ENCODE peak calls at places on chromosomes 13 and 19, in five cellular contexts. One of them, this sample, is unnamed.

GRCh38 chr19:16588824-16589577 is 16.8 kb upstream of the SLC35E1 start:
- DNase-seq in mammary epithelial cell: no peak
- DNase-seq in stomach: no peak
- DNase-seq in psoas muscle: no peak
- DNase-seq in BJ: no peak
- DNase-seq in this sample: no peak

GRCh38 chr19:21483589-21484170 is 21.7 kb upstream of the ZNF429 start:
- DNase-seq in mammary epithelial cell: no peak
- DNase-seq in stomach: peak; percentile 60
- DNase-seq in psoas muscle: peak; percentile 43
- DNase-seq in BJ: no peak
- DNase-seq in this sample: peak; percentile 62

GRCh38 chr19:15378529-15379082 is 981 bp downstream of the AKAP8 start:
- DNase-seq in mammary epithelial cell: peak; percentile 52
- DNase-seq in stomach: peak; percentile 59
- DNase-seq in psoas muscle: no peak
- DNase-seq in BJ: no peak
- DNase-seq in this sample: peak; percentile 57

GRCh38 chr19:14006766-14007562 is 844 bp upstream of the RFX1 start:
- DNase-seq in mammary epithelial cell: no peak
- DNase-seq in stomach: no peak
- DNase-seq in psoas muscle: peak; percentile 90
- DNase-seq in BJ: no peak
- DNase-seq in this sample: no peak

GRCh38 chr19:5625641-5626040 is 2.8 kb downstream of the SAFB start:
- DNase-seq in mammary epithelial cell: no peak
- DNase-seq in stomach: no peak
- DNase-seq in psoas muscle: no peak
- DNase-seq in BJ: no peak
- DNase-seq in this sample: no peak

GRCh38 chr13:24106429-24106828 is 54.1 kb upstream of the SPATA13 start:
- DNase-seq in mammary epithelial cell: no peak
- DNase-seq in stomach: no peak
- DNase-seq in psoas muscle: no peak
- DNase-seq in BJ: no peak
- DNase-seq in this sample: no peak

GRCh38 chr13:34254366-34254765 is 436.4 kb downstream of the RFC3 start:
- DNase-seq in mammary epithelial cell: peak; percentile 40
- DNase-seq in stomach: no peak
- DNase-seq in psoas muscle: no peak
- DNase-seq in BJ: no peak
- DNase-seq in this sample: no peak

GRCh38 chr19:35206855-35207254 is 21.7 kb downstream of the FAM187B start:
- DNase-seq in mammary epithelial cell: no peak
- DNase-seq in stomach: peak; percentile 10
- DNase-seq in psoas muscle: no peak
- DNase-seq in BJ: no peak
- DNase-seq in this sample: no peak

GRCh38 chr13:77026255-77026782 is 640 bp downstream of the FBXL3 start:
- DNase-seq in mammary epithelial cell: peak; percentile 75
- DNase-seq in stomach: peak; percentile 89
- DNase-seq in psoas muscle: peak; percentile 84
- DNase-seq in BJ: no peak
- DNase-seq in this sample: peak; percentile 83

GRCh38 chr19:45472557-45473365 is 5.0 kb downstream of the FOSB start:
- DNase-seq in mammary epithelial cell: no peak
- DNase-seq in stomach: no peak
- DNase-seq in psoas muscle: no peak
- DNase-seq in BJ: no peak
- DNase-seq in this sample: no peak

GRCh38 chr13:42328672-42329071 is 56.7 kb downstream of the AKAP11 start:
- DNase-seq in mammary epithelial cell: no peak
- DNase-seq in stomach: no peak
- DNase-seq in psoas muscle: no peak
- DNase-seq in BJ: no peak
- DNase-seq in this sample: peak; percentile 26

GRCh38 chr13:51816604-51817254 is 12.8 kb upstream of the DHRS12 start:
- DNase-seq in mammary epithelial cell: peak; percentile 76
- DNase-seq in stomach: no peak
- DNase-seq in psoas muscle: no peak
- DNase-seq in BJ: no peak
- DNase-seq in this sample: no peak

GRCh38 chr13:19685034-19685433 is 51.6 kb downstream of the MPHOSPH8 start:
- DNase-seq in mammary epithelial cell: no peak
- DNase-seq in stomach: peak; percentile 55
- DNase-seq in psoas muscle: no peak
- DNase-seq in BJ: no peak
- DNase-seq in this sample: no peak

GRCh38 chr13:74465279-74465678 is 331.1 kb upstream of the KLF12 start:
- DNase-seq in mammary epithelial cell: no peak
- DNase-seq in stomach: no peak
- DNase-seq in psoas muscle: no peak
- DNase-seq in BJ: no peak
- DNase-seq in this sample: no peak

GRCh38 chr13:23876265-23876664 is 12.9 kb downstream of the MIPEP start:
- DNase-seq in mammary epithelial cell: no peak
- DNase-seq in stomach: no peak
- DNase-seq in psoas muscle: no peak
- DNase-seq in BJ: no peak
- DNase-seq in this sample: no peak

GRCh38 chr13:105139048-105139379 is 1396.4 kb downstream of the EFNB2 start:
- DNase-seq in mammary epithelial cell: no peak
- DNase-seq in stomach: no peak
- DNase-seq in psoas muscle: no peak
- DNase-seq in BJ: no peak
- DNase-seq in this sample: no peak
- H3K4me3 ChIP-seq in mammary epithelial cell: no peak overlapping the region
- H3K4me3 ChIP-seq in stomach: peak overlapping the region; percentile 32
- H3K4me3 ChIP-seq in psoas muscle: no peak overlapping the region
- H3K4me3 ChIP-seq in BJ: no peak overlapping the region
- H3K4me3 ChIP-seq in this sample: peak overlapping the region; percentile 57

GRCh38 chr13:99948411-99948810 is 23.2 kb downstream of the ZIC5 start:
- DNase-seq in mammary epithelial cell: no peak
- DNase-seq in stomach: no peak
- DNase-seq in psoas muscle: no peak
- DNase-seq in BJ: no peak
- DNase-seq in this sample: no peak

GRCh38 chr13:99948907-99949656 is 22.5 kb downstream of the ZIC5 start:
- DNase-seq in mammary epithelial cell: no peak
- DNase-seq in stomach: no peak
- DNase-seq in psoas muscle: no peak
- DNase-seq in BJ: no peak
- DNase-seq in this sample: no peak

GRCh38 chr13:99947666-99948065 is 23.9 kb downstream of the ZIC5 start:
- DNase-seq in mammary epithelial cell: no peak
- DNase-seq in stomach: no peak
- DNase-seq in psoas muscle: no peak
- DNase-seq in BJ: no peak
- DNase-seq in this sample: no peak

GRCh38 chr13:99953138-99953755 is 18.3 kb downstream of the ZIC5 start:
- DNase-seq in mammary epithelial cell: no peak
- DNase-seq in stomach: no peak
- DNase-seq in psoas muscle: no peak
- DNase-seq in BJ: no peak
- DNase-seq in this sample: no peak

GRCh38 chr13:99949657-99950413 is 21.7 kb downstream of the ZIC5 start:
- DNase-seq in mammary epithelial cell: no peak
- DNase-seq in stomach: no peak
- DNase-seq in psoas muscle: no peak
- DNase-seq in BJ: no peak
- DNase-seq in this sample: no peak
- H3K27me3 ChIP-seq in mammary epithelial cell: peaks cover 5% of the 10 kb centered on the region
- H3K27me3 ChIP-seq in stomach: peaks cover 20% of the 10 kb centered on the region
- H3K27me3 ChIP-seq in psoas muscle: peaks cover 12% of the 10 kb centered on the region
- H3K27me3 ChIP-seq in BJ: peaks cover 29% of the 10 kb centered on the region
- H3K27me3 ChIP-seq in this sample: no peaks in the 10 kb centered on the region

GRCh38 chr19:38978315-38978689 is 2.8 kb upstream of the FBXO17 start:
- DNase-seq in mammary epithelial cell: no peak
- DNase-seq in stomach: no peak
- DNase-seq in psoas muscle: no peak
- DNase-seq in BJ: no peak
- DNase-seq in this sample: no peak

GRCh38 chr19:38977445-38978314 is 2.1 kb upstream of the FBXO17 start:
- DNase-seq in mammary epithelial cell: peak; percentile 73
- DNase-seq in stomach: no peak
- DNase-seq in psoas muscle: no peak
- DNase-seq in BJ: no peak
- DNase-seq in this sample: peak; percentile 86

GRCh38 chr19:38974599-38975213 is 836 bp downstream of the FBXO17 start:
- DNase-seq in mammary epithelial cell: no peak
- DNase-seq in stomach: no peak
- DNase-seq in psoas muscle: no peak
- DNase-seq in BJ: no peak
- DNase-seq in this sample: no peak

GRCh38 chr19:38975214-38975860 is at the start of gene FBXO17:
- DNase-seq in mammary epithelial cell: peak; percentile 68
- DNase-seq in stomach: peak; percentile 44
- DNase-seq in psoas muscle: peak; percentile 65
- DNase-seq in BJ: no peak
- DNase-seq in this sample: peak; percentile 65

GRCh38 chr19:38975861-38976271 is 324 bp upstream of the FBXO17 start:
- DNase-seq in mammary epithelial cell: no peak
- DNase-seq in stomach: no peak
- DNase-seq in psoas muscle: no peak
- DNase-seq in BJ: no peak
- DNase-seq in this sample: no peak
- H3K4me3 ChIP-seq in mammary epithelial cell: peak overlapping the region; percentile 34
- H3K4me3 ChIP-seq in stomach: peak overlapping the region; percentile 66
- H3K4me3 ChIP-seq in psoas muscle: peak overlapping the region; percentile 80
- H3K4me3 ChIP-seq in BJ: peak overlapping the region; percentile 70
- H3K4me3 ChIP-seq in this sample: no peak overlapping the region

GRCh38 chr13:87678353-87678752 is 7.2 kb downstream of the SLITRK5 start:
- DNase-seq in mammary epithelial cell: no peak
- DNase-seq in stomach: no peak
- DNase-seq in psoas muscle: no peak
- DNase-seq in BJ: no peak
- DNase-seq in this sample: no peak
- H3K27me3 ChIP-seq in mammary epithelial cell: peaks cover 40% of the 10 kb centered on the region
- H3K27me3 ChIP-seq in stomach: peaks cover 46% of the 10 kb centered on the region
- H3K27me3 ChIP-seq in psoas muscle: peaks cover 17% of the 10 kb centered on the region
- H3K27me3 ChIP-seq in BJ: peaks cover 4% of the 10 kb centered on the region
- H3K27me3 ChIP-seq in this sample: no peaks in the 10 kb centered on the region

GRCh38 chr19:57389730-57390598 is at the start of gene ZNF548:
- DNase-seq in mammary epithelial cell: peak; percentile 96
- DNase-seq in stomach: peak; percentile 95
- DNase-seq in psoas muscle: peak; percentile 97
- DNase-seq in BJ: peak; percentile 96
- DNase-seq in this sample: peak; percentile 100

GRCh38 chr19:57389194-57389729 is 392 bp upstream of the ZNF548 start:
- DNase-seq in mammary epithelial cell: no peak
- DNase-seq in stomach: no peak
- DNase-seq in psoas muscle: no peak
- DNase-seq in BJ: no peak
- DNase-seq in this sample: no peak
- H3K4me3 ChIP-seq in mammary epithelial cell: peak overlapping the region; percentile 84
- H3K4me3 ChIP-seq in stomach: peak overlapping the region; percentile 64
- H3K4me3 ChIP-seq in psoas muscle: peak overlapping the region; percentile 90
- H3K4me3 ChIP-seq in BJ: peak overlapping the region; percentile 91
- H3K4me3 ChIP-seq in this sample: peak overlapping the region; percentile 95

DNA sequence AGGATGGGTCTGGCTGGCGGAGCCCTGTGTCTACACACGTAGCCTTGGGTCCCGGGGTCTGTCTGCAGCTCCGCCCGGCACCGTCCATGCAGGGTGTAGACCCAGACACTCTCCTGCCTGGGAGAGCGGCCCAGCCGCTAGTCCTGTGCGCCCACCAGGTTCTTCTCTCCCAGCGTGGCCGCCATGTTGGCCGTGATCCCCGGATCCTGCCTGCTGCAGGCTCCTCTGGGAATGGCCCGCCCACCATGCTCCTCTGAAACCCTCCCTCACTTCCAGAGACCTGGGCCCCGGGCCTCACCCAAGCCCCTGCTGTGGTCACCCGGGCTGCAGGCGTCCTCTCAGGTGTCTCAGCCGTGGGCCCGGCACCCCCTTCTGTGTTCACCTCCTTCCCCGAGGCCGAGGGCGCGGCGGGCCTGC is 57.7 kb upstream of the MCF2L start:
- DNase-seq in mammary epithelial cell: no peak
- DNase-seq in stomach: no peak
- DNase-seq in psoas muscle: no peak
- DNase-seq in BJ: no peak
- DNase-seq in this sample: no peak
- H3K27me3 ChIP-seq in mammary epithelial cell: peaks cover 1% of the 10 kb centered on the region
- H3K27me3 ChIP-seq in stomach: no peaks in the 10 kb centered on the region
- H3K27me3 ChIP-seq in psoas muscle: peaks cover 12% of the 10 kb centered on the region
- H3K27me3 ChIP-seq in BJ: peaks cover 8% of the 10 kb centered on the region
- H3K27me3 ChIP-seq in this sample: no peaks in the 10 kb centered on the region

DNA sequence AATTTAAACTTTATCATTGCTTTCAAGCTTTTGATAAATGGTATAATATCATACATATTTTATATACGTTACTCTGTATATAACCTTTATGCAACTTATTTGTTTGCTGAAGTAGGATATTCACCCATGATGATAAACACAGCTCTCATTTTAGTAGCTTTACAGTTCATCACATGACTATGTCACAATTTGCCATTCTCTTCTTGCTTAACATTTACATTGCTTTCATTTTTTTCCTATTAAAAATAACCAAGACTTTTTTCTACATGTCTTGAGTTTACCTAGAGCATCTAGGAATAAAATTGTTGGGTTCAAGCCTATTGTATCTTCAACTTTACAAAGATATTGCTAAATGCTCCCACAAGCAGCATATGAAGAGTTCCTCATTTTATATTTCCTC is 54.0 kb downstream of the KCNRG start:
- DNase-seq in mammary epithelial cell: no peak
- DNase-seq in stomach: no peak
- DNase-seq in psoas muscle: no peak
- DNase-seq in BJ: no peak
- DNase-seq in this sample: no peak
- H3K4me3 ChIP-seq in mammary epithelial cell: no peak overlapping the region
- H3K4me3 ChIP-seq in stomach: no peak overlapping the region
- H3K4me3 ChIP-seq in psoas muscle: no peak overlapping the region
- H3K4me3 ChIP-seq in BJ: no peak overlapping the region
- H3K4me3 ChIP-seq in this sample: no peak overlapping the region